ENCODE peak calls at places on chromosomes 12 and 14, in four cellular contexts. H is IMR-90; Q is activated CD8-positive, alpha-beta memory T cell treated with anti-CD3 and anti-CD28 coated beads, Interleukin-2, amount 10 ng/mL, durations not matched to agents 7 days and 5 days; F is activated CD8-positive, alpha-beta T cell treated with anti-CD3 and anti-CD28 coated beads, Interleukin-2, amount 10 ng/mL, durations not matched to agents 7 days and 5 days. I is an unnamed sample.
A peak's percentile ranks its signal among the peaks of the same experiment; 100 is the strongest.

GRCh38 chr12:76470028-76470939 is 89.3 kb downstream of the OSBPL8 start:
- DNase-seq in Q (no peak), H (peak; percentile 93), F (no peak), I (peak; percentile 92)

GRCh38 chr12:81206425-81206824 is 128.5 kb downstream of the ACSS3 start:
- DNase-seq in H (no peak), Q (no peak), F (no peak), I (no peak)

GRCh38 chr12:113424915-113425823 is 3.0 kb downstream of the SDSL start:
- DNase-seq in H (peak; percentile 48), Q (peak; percentile 62), F (peak; percentile 62), I (peak; percentile 60)

GRCh38 chr14:102020058-102020971 is 55.9 kb downstream of the DYNC1H1 start:
- DNase-seq in Q (peak; percentile 81), H (peak; percentile 94), F (peak; percentile 83), I (peak; percentile 96)

GRCh38 chr14:68340262-68340661 is 452.6 kb downstream of the ZFP36L1 start:
- DNase-seq in Q (no peak), F (no peak), H (no peak), I (no peak)

GRCh38 chr12:23084236-23084995 is 459.4 kb downstream of the ETNK1 start:
- DNase-seq in F (no peak), Q (no peak), H (peak; percentile 95), I (peak; percentile 71)

GRCh38 chr12:51666696-51667095 is 75.7 kb downstream of the SCN8A start:
- DNase-seq in Q (no peak), H (peak; percentile 6), F (no peak), I (no peak)

GRCh38 chr14:74737753-74738325 is 24.9 kb downstream of the FCF1 start:
- DNase-seq in H (peak; percentile 50), Q (no peak), F (no peak), I (peak; percentile 86)

GRCh38 chr12:121483950-121484349 is 84.0 kb downstream of the RNF34 start:
- DNase-seq in Q (no peak), H (no peak), F (no peak), I (no peak)

GRCh38 chr12:116360579-116361403 is 83.3 kb upstream of the MED13L start:
- DNase-seq in H (no peak), F (peak; percentile 40), Q (peak; percentile 51), I (no peak)

GRCh38 chr12:113403435-113404415 is at the start of gene SDS:
- DNase-seq in H (peak; percentile 24), Q (no peak), F (no peak), I (no peak)

GRCh38 chr14:32508281-32508680 is 179.2 kb downstream of the AKAP6 start:
- DNase-seq in Q (no peak), H (peak; percentile 18), F (no peak), I (no peak)

GRCh38 chr14:22319526-22320352 is 269.3 kb downstream of the DAD1 start:
- DNase-seq in F (peak; percentile 23), Q (peak; percentile 19), H (peak; percentile 61), I (peak; percentile 51)

GRCh38 chr12:59055204-59055839 is 135.0 kb upstream of the LRIG3 start:
- DNase-seq in F (no peak), Q (no peak), H (peak; percentile 83), I (peak; percentile 90)

GRCh38 chr14:58455593-58456265 is 28.2 kb downstream of the KIAA0586 start:
- DNase-seq in H (peak; percentile 24), F (no peak), Q (no peak), I (peak; percentile 87)

GRCh38 chr12:113867258-113867657 is 98.9 kb downstream of the RBM19 start:
- DNase-seq in F (no peak), Q (no peak), H (peak; percentile 33), I (peak; percentile 49)

GRCh38 chr12:75933136-75933535 is 98.4 kb downstream of the PHLDA1 start:
- DNase-seq in F (no peak), Q (no peak), H (peak; percentile 96), I (peak; percentile 84)